ENCODE peak calls at places on chromosomes 11 and 22, in seven cellular contexts. C, K, G, M, Z, H and Y are unnamed samples.

GRCh38 chr22:50326225-50326958 is 420 bp downstream of the DENND6B start:
- ATAC-seq in C (no peak), K (peak; percentile 38), G (peak; percentile 45), M (peak; percentile 14), Z (peak; percentile 21), H (no peak), Y (no peak)

GRCh38 chr11:111870522-111870886 is 877 bp downstream of the ALG9 start:
- ATAC-seq in C (peak; percentile 4), K (no peak), G (no peak), M (no peak), Z (no peak), H (no peak), Y (peak; percentile 15)

GRCh38 chr11:105151936-105152554 is 12.5 kb upstream of the CARD18 start:
- ATAC-seq in C (no peak), K (no peak), G (no peak), M (no peak), Z (no peak), H (no peak), Y (no peak)

GRCh38 chr11:19116315-19116970 is 525 bp upstream of the ZDHHC13 start:
- ATAC-seq in C (no peak), K (no peak), G (no peak), M (no peak), Z (no peak), H (no peak), Y (peak; percentile 10)

GRCh38 chr22:20843501-20843900 is 15.1 kb downstream of the PI4KA start:
- ATAC-seq in C (peak; percentile 8), K (no peak), G (no peak), M (no peak), Z (no peak), H (no peak), Y (no peak)

GRCh38 chr11:16098827-16099226 is 257.5 kb downstream of the SOX6 start:
- ATAC-seq in C (no peak), K (no peak), G (no peak), M (no peak), Z (no peak), H (no peak), Y (no peak)

GRCh38 chr11:125313271-125314222 is 149.0 kb downstream of the PKNOX2 start:
- ATAC-seq in C (no peak), K (no peak), G (no peak), M (no peak), Z (peak; percentile 14), H (no peak), Y (no peak)

GRCh38 chr22:38477515-38477914 is 9.6 kb downstream of the KDELR3 start:
- ATAC-seq in C (no peak), K (no peak), G (no peak), M (no peak), Z (no peak), H (no peak), Y (no peak)

GRCh38 chr11:46003647-46004046 is 81.2 kb downstream of the LARGE2 start:
- ATAC-seq in C (peak; percentile 51), K (peak; percentile 61), G (no peak), M (no peak), Z (peak; percentile 55), H (no peak), Y (no peak)

GRCh38 chr22:27828214-27828587 is 26.6 kb upstream of the MN1 start:
- ATAC-seq in C (no peak), K (no peak), G (no peak), M (no peak), Z (peak; percentile 49), H (no peak), Y (no peak)

GRCh38 chr22:31093090-31093850 is 12.2 kb downstream of the SMTN start:
- ATAC-seq in C (no peak), K (no peak), G (no peak), M (no peak), Z (no peak), H (no peak), Y (no peak)

GRCh38 chr11:14455648-14456430 is 43.8 kb downstream of the COPB1 start:
- ATAC-seq in C (peak; percentile 46), K (peak; percentile 34), G (no peak), M (no peak), Z (no peak), H (no peak), Y (no peak)

GRCh38 chr22:19903031-19903430 is 38.5 kb upstream of the COMT start:
- ATAC-seq in C (peak; percentile 29), K (peak; percentile 25), G (no peak), M (no peak), Z (no peak), H (no peak), Y (no peak)

GRCh38 chr11:69703711-69704507 is at the start of gene FGF19:
- ATAC-seq in C (peak; percentile 22), K (peak; percentile 9), G (no peak), M (no peak), Z (no peak), H (peak; percentile 37), Y (no peak)

GRCh38 chr11:130828741-130829140 is 87.5 kb downstream of the SNX19 start:
- ATAC-seq in C (no peak), K (no peak), G (no peak), M (no peak), Z (peak; percentile 21), H (no peak), Y (no peak)

GRCh38 chr11:15905334-15905733 is 451.0 kb downstream of the SOX6 start:
- ATAC-seq in C (peak; percentile 19), K (no peak), G (no peak), M (no peak), Z (no peak), H (no peak), Y (no peak)

GRCh38 chr11:129968611-129969419 is 33.8 kb downstream of the PRDM10 start:
- ATAC-seq in C (no peak), K (peak; percentile 44), G (peak; percentile 17), M (no peak), Z (no peak), H (no peak), Y (no peak)

GRCh38 chr22:17250380-17251129 is 31.3 kb upstream of the ADA2 start:
- ATAC-seq in C (no peak), K (no peak), G (no peak), M (no peak), Z (no peak), H (no peak), Y (no peak)

GRCh38 chr11:66491315-66491935 is 11.2 kb downstream of the DPP3 start:
- ATAC-seq in C (peak; percentile 85), K (peak; percentile 76), G (no peak), M (no peak), Z (peak; percentile 11), H (peak; percentile 43), Y (no peak)

GRCh38 chr11:73680687-73681086 is 34.3 kb downstream of the PLEKHB1 start:
- ATAC-seq in C (no peak), K (no peak), G (peak; percentile 90), M (no peak), Z (no peak), H (no peak), Y (no peak)

GRCh38 chr22:44718418-44718817 is 16.4 kb downstream of the PRR5 start:
- ATAC-seq in C (no peak), K (no peak), G (no peak), M (no peak), Z (no peak), H (no peak), Y (peak; percentile 97)

GRCh38 chr11:72439455-72439854 is 5.1 kb upstream of the CLPB start:
- ATAC-seq in C (no peak), K (peak; percentile 29), G (no peak), M (no peak), Z (no peak), H (no peak), Y (no peak)

GRCh38 chr22:28604961-28605360 is 74.7 kb downstream of the TTC28 start:
- ATAC-seq in C (no peak), K (peak; percentile 31), G (no peak), M (no peak), Z (no peak), H (no peak), Y (no peak)

GRCh38 chr22:38452373-38453064 is 2.5 kb downstream of the KCNJ4 start:
- ATAC-seq in C (no peak), K (peak; percentile 41), G (peak; percentile 36), M (no peak), Z (peak; percentile 18), H (no peak), Y (no peak)

GRCh38 chr22:23777776-23778575 is 5.3 kb downstream of the MMP11 start:
- ATAC-seq in C (no peak), K (no peak), G (no peak), M (no peak), Z (no peak), H (no peak), Y (no peak)

GRCh38 chr22:17732251-17732854 is 41.9 kb downstream of the BID start:
- ATAC-seq in C (no peak), K (no peak), G (no peak), M (no peak), Z (no peak), H (no peak), Y (no peak)

GRCh38 chr11:85663080-85663729 is 1.7 kb downstream of the CREBZF start:
- ATAC-seq in C (peak; percentile 24), K (no peak), G (no peak), M (peak; percentile 9), Z (no peak), H (no peak), Y (no peak)

GRCh38 chr11:119115484-119116234 is 5.7 kb upstream of the HINFP start:
- ATAC-seq in C (peak; percentile 80), K (no peak), G (peak; percentile 59), M (peak; percentile 95), Z (peak; percentile 75), H (peak; percentile 62), Y (peak; percentile 82)

GRCh38 chr22:24954114-24954463 is 1.6 kb downstream of the KIAA1671 start:
- ATAC-seq in C (no peak), K (peak; percentile 8), G (no peak), M (no peak), Z (no peak), H (no peak), Y (no peak)

GRCh38 chr11:45324459-45324858 is 38.3 kb upstream of the SYT13 start:
- ATAC-seq in C (no peak), K (no peak), G (no peak), M (no peak), Z (no peak), H (no peak), Y (no peak)

GRCh38 chr11:47185305-47186075 is 744 bp downstream of the PACSIN3 start:
- ATAC-seq in C (peak; percentile 61), K (peak; percentile 7), G (peak; percentile 64), M (peak; percentile 4), Z (peak; percentile 47), H (peak; percentile 5), Y (peak; percentile 21)

GRCh38 chr11:83151274-83151977 is 5.5 kb upstream of the PCF11 start:
- ATAC-seq in C (peak; percentile 73), K (no peak), G (no peak), M (no peak), Z (no peak), H (no peak), Y (no peak)

GRCh38 chr11:65558785-65559509 is 788 bp upstream of the LTBP3 start:
- ATAC-seq in C (no peak), K (peak; percentile 25), G (peak; percentile 45), M (no peak), Z (peak; percentile 65), H (no peak), Y (no peak)

GRCh38 chr22:43928418-43929307 is 5.1 kb downstream of the PNPLA3 start:
- ATAC-seq in C (no peak), K (no peak), G (peak; percentile 39), M (no peak), Z (no peak), H (no peak), Y (no peak)

GRCh38 chr11:1412377-1413095 is 22.8 kb downstream of the BRSK2 start:
- ATAC-seq in C (peak; percentile 82), K (no peak), G (no peak), M (no peak), Z (no peak), H (no peak), Y (no peak)

GRCh38 chr22:17969732-17970131 is 54.6 kb downstream of the MICAL3 start:
- ATAC-seq in C (peak; percentile 13), K (peak; percentile 76), G (peak; percentile 28), M (no peak), Z (peak; percentile 16), H (no peak), Y (no peak)